ENCODE peak calls at places on chromosomes 7 and 10, in six cellular contexts. One of them, this sample, is unnamed. For H3K9me3, the result is how much of the 10 kb centered on the place peaks cover.

GRCh38 chr7:134943785-134944400 is 42.4 kb upstream of the AGBL3 start:
- DNase-seq in tibial nerve: no peak
- DNase-seq in pancreas: no peak
- DNase-seq in fibroblast of lung: peak
- DNase-seq in kidney: no peak
- DNase-seq in effector memory CD4-positive, alpha-beta T cell: no peak
- DNase-seq in this sample: no peak

GRCh38 chr7:36686499-36686898 is 37.8 kb downstream of the AOAH start:
- DNase-seq in pancreas: no peak
- DNase-seq in fibroblast of lung: no peak
- DNase-seq in kidney: no peak
- DNase-seq in effector memory CD4-positive, alpha-beta T cell: no peak
- DNase-seq in tibial nerve: no peak
- DNase-seq in this sample: no peak

GRCh38 chr10:21464134-21464533 is 61.3 kb downstream of the SKIDA1 start:
- DNase-seq in effector memory CD4-positive, alpha-beta T cell: no peak
- DNase-seq in kidney: no peak
- DNase-seq in tibial nerve: no peak
- DNase-seq in pancreas: no peak
- DNase-seq in fibroblast of lung: no peak
- DNase-seq in this sample: no peak

GRCh38 chr10:132272061-132272766 is 35.5 kb downstream of the STK32C start:
- DNase-seq in kidney: peak
- DNase-seq in fibroblast of lung: peak
- DNase-seq in tibial nerve: no peak
- DNase-seq in pancreas: peak
- DNase-seq in effector memory CD4-positive, alpha-beta T cell: no peak
- DNase-seq in this sample: no peak

GRCh38 chr10:72184156-72184555 is 31.7 kb upstream of the ANAPC16 start:
- DNase-seq in fibroblast of lung: no peak
- DNase-seq in effector memory CD4-positive, alpha-beta T cell: no peak
- DNase-seq in kidney: no peak
- DNase-seq in tibial nerve: no peak
- DNase-seq in pancreas: no peak
- DNase-seq in this sample: no peak

GRCh38 chr10:62594093-62594520 is 210.4 kb upstream of the ADO start:
- DNase-seq in tibial nerve: peak
- DNase-seq in kidney: no peak
- DNase-seq in fibroblast of lung: peak
- DNase-seq in pancreas: peak
- DNase-seq in effector memory CD4-positive, alpha-beta T cell: peak
- DNase-seq in this sample: peak

GRCh38 chr7:7183061-7183832 is 903 bp downstream of the C1GALT1 start:
- DNase-seq in tibial nerve: peak
- DNase-seq in fibroblast of lung: peak
- DNase-seq in kidney: peak
- DNase-seq in effector memory CD4-positive, alpha-beta T cell: peak
- DNase-seq in pancreas: peak
- DNase-seq in this sample: peak

GRCh38 chr7:66771795-66772194 is 31.3 kb downstream of the RABGEF1 start:
- DNase-seq in kidney: no peak
- DNase-seq in effector memory CD4-positive, alpha-beta T cell: no peak
- DNase-seq in pancreas: no peak
- DNase-seq in tibial nerve: no peak
- DNase-seq in fibroblast of lung: no peak
- DNase-seq in this sample: no peak

GRCh38 chr7:151080091-151080521 is 503 bp downstream of the FASTK start:
- DNase-seq in pancreas: no peak
- DNase-seq in fibroblast of lung: no peak
- DNase-seq in effector memory CD4-positive, alpha-beta T cell: no peak
- DNase-seq in kidney: no peak
- DNase-seq in tibial nerve: no peak
- DNase-seq in this sample: no peak

GRCh38 chr7:49635800-49636199 is 137.6 kb upstream of the VWC2 start:
- DNase-seq in pancreas: no peak
- DNase-seq in fibroblast of lung: no peak
- DNase-seq in effector memory CD4-positive, alpha-beta T cell: no peak
- DNase-seq in tibial nerve: no peak
- DNase-seq in kidney: no peak
- DNase-seq in this sample: no peak

GRCh38 chr10:484925-485661 is 204.4 kb downstream of the DIP2C start:
- DNase-seq in fibroblast of lung: no peak
- DNase-seq in effector memory CD4-positive, alpha-beta T cell: no peak
- DNase-seq in kidney: no peak
- DNase-seq in pancreas: no peak
- DNase-seq in tibial nerve: no peak
- DNase-seq in this sample: no peak

GRCh38 chr10:84391326-84391725 is 62.9 kb downstream of the CCSER2 start:
- DNase-seq in effector memory CD4-positive, alpha-beta T cell: no peak
- DNase-seq in pancreas: no peak
- DNase-seq in tibial nerve: no peak
- DNase-seq in kidney: no peak
- DNase-seq in fibroblast of lung: peak
- DNase-seq in this sample: no peak

GRCh38 chr7:76369011-76369410 is 10.2 kb upstream of the YWHAG start:
- DNase-seq in fibroblast of lung: no peak
- DNase-seq in pancreas: no peak
- DNase-seq in kidney: peak
- DNase-seq in tibial nerve: no peak
- DNase-seq in effector memory CD4-positive, alpha-beta T cell: no peak
- DNase-seq in this sample: no peak

GRCh38 chr10:36676321-36677169 is 448.9 kb upstream of the ANKRD30A start:
- DNase-seq in effector memory CD4-positive, alpha-beta T cell: no peak
- DNase-seq in tibial nerve: no peak
- DNase-seq in kidney: no peak
- DNase-seq in pancreas: no peak
- DNase-seq in fibroblast of lung: peak
- DNase-seq in this sample: no peak

GRCh38 chr7:142553216-142553615 is 196.1 kb upstream of the PRSS1 start:
- DNase-seq in effector memory CD4-positive, alpha-beta T cell: no peak
- DNase-seq in kidney: no peak
- DNase-seq in fibroblast of lung: no peak
- DNase-seq in pancreas: no peak
- DNase-seq in tibial nerve: no peak
- DNase-seq in this sample: no peak

GRCh38 chr7:157796846-157797245 is 460.0 kb downstream of the DNAJB6 start:
- DNase-seq in fibroblast of lung: no peak
- DNase-seq in pancreas: no peak
- DNase-seq in kidney: peak
- DNase-seq in effector memory CD4-positive, alpha-beta T cell: no peak
- DNase-seq in tibial nerve: no peak
- DNase-seq in this sample: no peak

GRCh38 chr7:157795631-157796030 is 458.8 kb downstream of the DNAJB6 start:
- DNase-seq in pancreas: no peak
- DNase-seq in kidney: peak
- DNase-seq in tibial nerve: no peak
- DNase-seq in fibroblast of lung: no peak
- DNase-seq in effector memory CD4-positive, alpha-beta T cell: no peak
- DNase-seq in this sample: no peak

GRCh38 chr7:157795199-157795598 is 458.4 kb downstream of the DNAJB6 start:
- DNase-seq in tibial nerve: no peak
- DNase-seq in effector memory CD4-positive, alpha-beta T cell: no peak
- DNase-seq in fibroblast of lung: no peak
- DNase-seq in pancreas: no peak
- DNase-seq in kidney: peak
- DNase-seq in this sample: no peak

GRCh38 chr7:157799076-157799685 is 462.4 kb downstream of the DNAJB6 start:
- DNase-seq in tibial nerve: no peak
- DNase-seq in pancreas: no peak
- DNase-seq in fibroblast of lung: no peak
- DNase-seq in effector memory CD4-positive, alpha-beta T cell: no peak
- DNase-seq in kidney: peak
- DNase-seq in this sample: no peak

DNA sequence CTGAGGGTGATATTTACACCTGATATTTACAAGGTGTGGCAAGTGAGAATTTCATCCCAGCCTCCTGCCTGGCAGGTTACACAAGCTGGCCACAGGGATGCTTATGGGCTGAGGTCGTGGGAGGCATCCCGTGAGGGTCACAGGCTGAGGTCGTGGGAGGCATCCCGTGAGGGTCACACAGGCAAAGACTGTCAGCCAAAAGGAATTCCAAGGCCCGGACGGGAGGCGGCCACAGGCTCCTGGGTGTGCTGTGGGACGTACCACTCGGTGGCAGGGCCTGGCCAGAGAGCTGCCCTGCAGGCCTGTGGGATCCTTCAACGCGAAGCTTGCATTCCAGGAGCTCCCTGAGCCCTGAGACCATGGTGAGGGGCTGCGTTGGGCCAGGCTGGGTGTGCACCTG is 460.6 kb downstream of the DNAJB6 start:
- DNase-seq in fibroblast of lung: no peak
- DNase-seq in kidney: peak
- DNase-seq in pancreas: no peak
- DNase-seq in tibial nerve: no peak
- DNase-seq in effector memory CD4-positive, alpha-beta T cell: no peak
- DNase-seq in this sample: no peak
- H3K9me3 ChIP-seq in fibroblast of lung: under half
- H3K9me3 ChIP-seq in kidney: under half
- H3K9me3 ChIP-seq in pancreas: under half
- H3K9me3 ChIP-seq in tibial nerve: under half
- H3K9me3 ChIP-seq in effector memory CD4-positive, alpha-beta T cell: under half
- H3K9me3 ChIP-seq in this sample: under half

GRCh38 chr7:157661611-157661975 is 324.8 kb downstream of the DNAJB6 start:
- DNase-seq in fibroblast of lung: no peak
- DNase-seq in pancreas: no peak
- DNase-seq in effector memory CD4-positive, alpha-beta T cell: no peak
- DNase-seq in kidney: peak
- DNase-seq in tibial nerve: no peak
- DNase-seq in this sample: no peak
- H3K9me3 ChIP-seq in fibroblast of lung: under half
- H3K9me3 ChIP-seq in pancreas: under half
- H3K9me3 ChIP-seq in effector memory CD4-positive, alpha-beta T cell: under half
- H3K9me3 ChIP-seq in kidney: under half
- H3K9me3 ChIP-seq in tibial nerve: under half
- H3K9me3 ChIP-seq in this sample: under half

GRCh38 chr7:56175086-56175760 is 59.0 kb upstream of the NUPR2 start:
- DNase-seq in pancreas: peak
- DNase-seq in tibial nerve: no peak
- DNase-seq in fibroblast of lung: no peak
- DNase-seq in effector memory CD4-positive, alpha-beta T cell: no peak
- DNase-seq in kidney: peak
- DNase-seq in this sample: no peak

GRCh38 chr7:56175784-56176183 is 59.6 kb upstream of the NUPR2 start:
- DNase-seq in pancreas: no peak
- DNase-seq in kidney: no peak
- DNase-seq in tibial nerve: no peak
- DNase-seq in fibroblast of lung: no peak
- DNase-seq in effector memory CD4-positive, alpha-beta T cell: no peak
- DNase-seq in this sample: no peak

GRCh38 chr7:56174346-56175085 is 58.3 kb upstream of the NUPR2 start:
- DNase-seq in tibial nerve: no peak
- DNase-seq in pancreas: peak
- DNase-seq in effector memory CD4-positive, alpha-beta T cell: no peak
- DNase-seq in fibroblast of lung: no peak
- DNase-seq in kidney: peak
- DNase-seq in this sample: no peak
- H3K9me3 ChIP-seq in tibial nerve: under half
- H3K9me3 ChIP-seq in pancreas: under half
- H3K9me3 ChIP-seq in effector memory CD4-positive, alpha-beta T cell: under half
- H3K9me3 ChIP-seq in fibroblast of lung: under half
- H3K9me3 ChIP-seq in kidney: under half
- H3K9me3 ChIP-seq in this sample: under half

GRCh38 chr7:157035302-157035701 is 24.8 kb upstream of the MNX1 start:
- DNase-seq in pancreas: no peak
- DNase-seq in kidney: no peak
- DNase-seq in effector memory CD4-positive, alpha-beta T cell: no peak
- DNase-seq in fibroblast of lung: no peak
- DNase-seq in tibial nerve: no peak
- DNase-seq in this sample: no peak

GRCh38 chr7:157035979-157036378 is 25.5 kb upstream of the MNX1 start:
- DNase-seq in fibroblast of lung: no peak
- DNase-seq in effector memory CD4-positive, alpha-beta T cell: no peak
- DNase-seq in tibial nerve: no peak
- DNase-seq in pancreas: no peak
- DNase-seq in kidney: no peak
- DNase-seq in this sample: no peak

GRCh38 chr7:157032128-157032527 is 21.7 kb upstream of the MNX1 start:
- DNase-seq in effector memory CD4-positive, alpha-beta T cell: no peak
- DNase-seq in pancreas: no peak
- DNase-seq in kidney: no peak
- DNase-seq in fibroblast of lung: no peak
- DNase-seq in tibial nerve: no peak
- DNase-seq in this sample: no peak

GRCh38 chr7:157032644-157033482 is 22.4 kb upstream of the MNX1 start:
- DNase-seq in pancreas: no peak
- DNase-seq in kidney: peak
- DNase-seq in effector memory CD4-positive, alpha-beta T cell: no peak
- DNase-seq in fibroblast of lung: no peak
- DNase-seq in tibial nerve: no peak
- DNase-seq in this sample: no peak

DNA sequence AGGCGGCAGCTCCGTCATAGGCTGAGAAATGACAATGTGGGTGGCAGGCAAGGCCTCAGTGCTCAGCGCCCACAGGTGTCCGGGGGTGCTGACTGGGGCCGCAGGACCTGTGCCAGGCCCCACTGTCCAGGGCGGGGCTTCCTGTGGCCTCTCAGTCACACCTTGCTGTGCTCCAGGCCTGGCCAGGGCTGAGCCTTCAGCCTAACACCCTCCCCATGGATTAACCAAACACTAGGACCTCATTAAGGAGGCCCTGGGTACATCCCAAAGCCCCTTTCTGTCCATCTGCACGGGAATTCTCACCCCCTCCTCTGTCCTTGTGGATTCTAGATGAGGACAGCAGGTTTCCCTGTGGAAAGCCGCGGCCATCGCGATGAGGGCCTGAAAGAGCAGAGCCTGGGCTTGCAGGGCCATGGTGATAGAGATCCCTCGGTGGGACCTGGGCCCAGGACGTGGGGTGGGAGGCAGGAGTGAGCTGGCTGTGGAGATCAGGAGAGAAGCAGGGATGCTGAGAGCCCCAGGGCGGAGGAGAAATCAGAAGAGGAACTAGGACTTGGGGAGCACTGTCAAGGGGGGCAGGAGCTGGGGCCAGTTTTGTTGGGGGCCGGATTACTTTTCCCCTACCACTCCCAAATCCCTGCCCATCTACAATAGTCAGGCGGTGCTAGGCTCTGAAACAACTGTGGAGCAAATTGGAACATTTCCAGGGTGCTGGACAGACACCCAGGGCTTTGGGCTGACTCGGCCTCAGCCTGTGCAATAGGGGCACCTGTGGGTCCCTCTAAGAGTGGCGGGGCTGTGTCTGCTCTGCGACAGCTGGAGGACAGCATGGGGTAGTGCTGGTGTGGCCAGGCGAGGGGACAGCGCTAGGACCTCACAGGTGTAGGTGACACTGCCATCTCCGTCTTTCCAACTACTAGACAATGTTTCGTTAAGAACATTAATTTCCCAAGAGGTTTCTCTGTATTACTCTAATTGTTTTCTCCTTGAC is 23.3 kb upstream of the MNX1 start:
- DNase-seq in fibroblast of lung: no peak
- DNase-seq in effector memory CD4-positive, alpha-beta T cell: no peak
- DNase-seq in tibial nerve: no peak
- DNase-seq in pancreas: no peak
- DNase-seq in kidney: no peak
- DNase-seq in this sample: no peak
- H3K9me3 ChIP-seq in fibroblast of lung: under half
- H3K9me3 ChIP-seq in effector memory CD4-positive, alpha-beta T cell: under half
- H3K9me3 ChIP-seq in tibial nerve: under half
- H3K9me3 ChIP-seq in pancreas: under half
- H3K9me3 ChIP-seq in kidney: under half
- H3K9me3 ChIP-seq in this sample: under half

GRCh38 chr7:1941464-1942025 is 271.5 kb downstream of the ELFN1 start:
- DNase-seq in tibial nerve: no peak
- DNase-seq in kidney: peak
- DNase-seq in effector memory CD4-positive, alpha-beta T cell: no peak
- DNase-seq in pancreas: no peak
- DNase-seq in fibroblast of lung: no peak
- DNase-seq in this sample: no peak
- H3K9me3 ChIP-seq in tibial nerve: under half
- H3K9me3 ChIP-seq in kidney: under half
- H3K9me3 ChIP-seq in effector memory CD4-positive, alpha-beta T cell: under half
- H3K9me3 ChIP-seq in pancreas: under half
- H3K9me3 ChIP-seq in fibroblast of lung: under half
- H3K9me3 ChIP-seq in this sample: under half

This sample was measured in T-helper 17 cell.